ENCODE peak calls at places on chromosomes 13 and 19, in six cellular contexts. X, S, M, U, H and G are unnamed samples.

GRCh38 chr19:39498262-39499081 is at the start of gene DLL3:
- DNase-seq in X (peak), S (peak), M (peak), U (no peak), H (no peak), G (no peak)

GRCh38 chr13:60647547-60647946 is 250.5 kb downstream of the TDRD3 start:
- DNase-seq in X (no peak), S (no peak), M (no peak), U (no peak), H (no peak), G (no peak)

GRCh38 chr19:21850636-21851255 is 14.8 kb upstream of the ZNF43 start:
- DNase-seq in X (no peak), S (peak), M (no peak), U (no peak), H (no peak), G (no peak)

GRCh38 chr19:7595466-7596133 is at the start of gene CAMSAP3:
- DNase-seq in X (peak), S (no peak), M (no peak), U (no peak), H (peak), G (no peak)

GRCh38 chr13:99464441-99464949 is 36.8 kb upstream of the TM9SF2 start:
- DNase-seq in X (no peak), S (no peak), M (no peak), U (no peak), H (no peak), G (no peak)

GRCh38 chr19:6066661-6067646 is 43.3 kb downstream of the RFX2 start:
- DNase-seq in X (peak), S (peak), M (peak), U (peak), H (peak), G (peak)

GRCh38 chr19:1474011-1474764 is 4.8 kb downstream of the C19orf25 start:
- DNase-seq in X (no peak), S (no peak), M (no peak), U (no peak), H (no peak), G (no peak)

GRCh38 chr19:17766543-17767131 is 15.4 kb downstream of the FCHO1 start:
- DNase-seq in X (no peak), S (no peak), M (peak), U (peak), H (peak), G (peak)

GRCh38 chr19:39293394-39293793 is 2.8 kb upstream of the IFNL1 start:
- DNase-seq in X (no peak), S (no peak), M (no peak), U (peak), H (no peak), G (no peak)

GRCh38 chr13:102707465-102707864 is 12.6 kb upstream of the METTL21C start:
- DNase-seq in X (no peak), S (no peak), M (peak), U (no peak), H (no peak), G (peak)

GRCh38 chr19:17680235-17680722 is 7.9 kb downstream of the UNC13A start:
- DNase-seq in X (no peak), S (peak), M (no peak), U (peak), H (peak), G (peak)

GRCh38 chr13:44969858-44970484 is 19.3 kb downstream of the NUFIP1 start:
- DNase-seq in X (no peak), S (peak), M (peak), U (no peak), H (no peak), G (peak)

GRCh38 chr19:294819-295686 is 3.9 kb upstream of the PLPP2 start:
- DNase-seq in X (no peak), S (peak), M (no peak), U (no peak), H (peak), G (peak)

GRCh38 chr19:13784731-13785452 is 10.4 kb upstream of the ZSWIM4 start:
- DNase-seq in X (no peak), S (peak), M (no peak), U (peak), H (peak), G (peak)

GRCh38 chr19:31380854-31381253 is 31.6 kb upstream of the TSHZ3 start:
- DNase-seq in X (no peak), S (no peak), M (no peak), U (no peak), H (no peak), G (no peak)

GRCh38 chr19:46849610-46850009 is 1.0 kb downstream of the AP2S1 start:
- DNase-seq in X (no peak), S (no peak), M (no peak), U (no peak), H (no peak), G (no peak)

GRCh38 chr19:54420383-54421168 is 5.3 kb downstream of the TTYH1 start:
- DNase-seq in X (no peak), S (no peak), M (no peak), U (no peak), H (no peak), G (no peak)

GRCh38 chr19:6402834-6403608 is 10.1 kb upstream of the GTF2F1 start:
- DNase-seq in X (no peak), S (no peak), M (no peak), U (no peak), H (no peak), G (no peak)

GRCh38 chr13:28636677-28637317 is 22.1 kb upstream of the POMP start:
- DNase-seq in X (peak), S (peak), M (peak), U (no peak), H (peak), G (peak)

GRCh38 chr19:39212377-39212742 is 8.3 kb upstream of the SYCN start:
- DNase-seq in X (no peak), S (peak), M (no peak), U (no peak), H (no peak), G (peak)

GRCh38 chr13:110307697-110308376 is 753 bp downstream of the COL4A2 start:
- DNase-seq in X (no peak), S (no peak), M (no peak), U (no peak), H (peak), G (no peak)

GRCh38 chr13:106176103-106176502 is 359.4 kb downstream of the EFNB2 start:
- DNase-seq in X (no peak), S (no peak), M (no peak), U (no peak), H (no peak), G (no peak)

GRCh38 chr19:18245297-18245696 is 19.1 kb upstream of the PDE4C start:
- DNase-seq in X (no peak), S (no peak), M (no peak), U (no peak), H (no peak), G (no peak)

GRCh38 chr19:42657551-42657950 is 62.8 kb upstream of the CEACAM8 start:
- DNase-seq in X (no peak), S (no peak), M (no peak), U (no peak), H (no peak), G (no peak)

GRCh38 chr13:27396252-27396846 is 28.1 kb upstream of the GTF3A start:
- DNase-seq in X (no peak), S (no peak), M (no peak), U (no peak), H (no peak), G (no peak)

GRCh38 chr19:35204799-35205732 is 23.5 kb downstream of the FAM187B start:
- DNase-seq in X (no peak), S (peak), M (no peak), U (peak), H (no peak), G (no peak)

GRCh38 chr13:99093997-99094396 is 106.7 kb upstream of the UBAC2 start:
- DNase-seq in X (no peak), S (no peak), M (no peak), U (no peak), H (no peak), G (no peak)

GRCh38 chr13:111313911-111314425 is 6.5 kb upstream of the TEX29 start:
- DNase-seq in X (no peak), S (no peak), M (no peak), U (no peak), H (no peak), G (no peak)

GRCh38 chr13:48411281-48412099 is 1.4 kb downstream of the LPAR6 start:
- DNase-seq in X (no peak), S (peak), M (no peak), U (no peak), H (no peak), G (no peak)

GRCh38 chr19:41263042-41263849 is 926 bp upstream of the HNRNPUL1 start:
- DNase-seq in X (peak), S (peak), M (no peak), U (peak), H (peak), G (peak)

GRCh38 chr13:42379241-42379640 is 107.3 kb downstream of the AKAP11 start:
- DNase-seq in X (no peak), S (no peak), M (no peak), U (no peak), H (no peak), G (no peak)